ENCODE peak calls at places on chromosome 5, in four cellular contexts. Z, C, K and L are unnamed samples.

GRCh38 chr5:36398137-36398536 is 96.4 kb upstream of the RANBP3L start:
- DNase-seq in Z (no peak), C (peak; percentile 14), K (no peak), L (no peak)

GRCh38 chr5:159849437-159850191 is 66.7 kb upstream of the ADRA1B start:
- DNase-seq in K (no peak), C (no peak), Z (no peak), L (no peak)

GRCh38 chr5:132383261-132383660 is 13.8 kb downstream of the SLC22A5 start:
- DNase-seq in K (no peak), Z (no peak), C (no peak), L (no peak)

GRCh38 chr5:122442938-122443337 is 130.9 kb downstream of the SNCAIP start:
- DNase-seq in C (no peak), Z (no peak), K (no peak), L (no peak)

GRCh38 chr5:107361945-107362344 is 308.8 kb downstream of the EFNA5 start:
- DNase-seq in K (peak; percentile 67), C (peak; percentile 72), Z (no peak), L (no peak)

GRCh38 chr5:127076730-127077129 is 3.4 kb upstream of the C5orf63 start:
- DNase-seq in C (no peak), K (no peak), Z (no peak), L (no peak)

GRCh38 chr5:135213466-135214239 is 179.6 kb upstream of the PITX1 start:
- DNase-seq in K (no peak), C (no peak), Z (no peak), L (peak; percentile 56)

GRCh38 chr5:95181650-95182049 is 103.2 kb downstream of the MCTP1 start:
- DNase-seq in K (no peak), C (no peak), Z (no peak), L (no peak)

GRCh38 chr5:41057231-41057630 is 13.9 kb downstream of the MROH2B start:
- DNase-seq in C (no peak), Z (no peak), K (no peak), L (no peak)

GRCh38 chr5:54590824-54591223 is 73.3 kb downstream of the SNX18 start:
- DNase-seq in Z (no peak), C (no peak), K (no peak), L (no peak)

GRCh38 chr5:138445547-138446271 is 6.9 kb downstream of the REEP2 start:
- DNase-seq in Z (no peak), C (no peak), K (no peak), L (no peak)

GRCh38 chr5:116032991-116033390 is 719 bp downstream of the ARL14EPL start:
- DNase-seq in K (no peak), Z (no peak), C (no peak), L (no peak)

GRCh38 chr5:128338649-128339048 is 199.4 kb downstream of the FBN2 start:
- DNase-seq in C (no peak), K (no peak), Z (no peak), L (no peak)

GRCh38 chr5:136296846-136297245 is 68.5 kb downstream of the TRPC7 start:
- DNase-seq in K (no peak), Z (no peak), C (no peak), L (no peak)

GRCh38 chr5:159050408-159051091 is 49.2 kb downstream of the EBF1 start:
- DNase-seq in K (no peak), C (no peak), Z (no peak), L (no peak)

DNA sequence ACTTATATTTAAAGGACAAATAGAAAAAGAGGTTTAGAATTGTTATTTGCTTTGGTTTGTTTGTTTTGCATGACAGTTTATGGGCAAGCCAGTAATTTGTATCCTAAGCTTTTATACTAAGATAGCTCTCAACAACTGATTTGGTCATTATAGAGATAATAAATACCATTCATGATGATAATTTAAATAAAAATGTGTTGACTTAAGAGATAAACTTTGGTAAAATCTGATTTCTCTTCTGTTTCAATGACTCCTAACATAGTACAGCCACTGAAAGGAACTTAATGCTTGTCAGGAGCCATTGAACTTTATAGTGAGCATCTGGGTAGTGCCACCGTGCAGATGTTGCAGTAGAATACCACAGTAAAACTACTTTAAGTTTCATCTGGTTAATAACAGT is 160.7 kb upstream of the ACOT12 start:
- DNase-seq in C (no peak), K (no peak), Z (no peak), L (no peak)
- H3K4me1 ChIP-seq in C (peaks cover 6% of the 10 kb centered on the region), K (peaks cover 5% of the 10 kb centered on the region), Z (no peaks in the 10 kb centered on the region), L (peaks cover 6% of the 10 kb centered on the region)

GRCh38 chr5:149641000-149641576 is 59.8 kb downstream of the ARHGEF37 start:
- DNase-seq in K (peak; percentile 27), Z (no peak), C (peak; percentile 33), L (no peak)
- TF ChIP-seq POLR2A in K (no peak), Z (no peak), C (no peak), L (no peak)

DNA sequence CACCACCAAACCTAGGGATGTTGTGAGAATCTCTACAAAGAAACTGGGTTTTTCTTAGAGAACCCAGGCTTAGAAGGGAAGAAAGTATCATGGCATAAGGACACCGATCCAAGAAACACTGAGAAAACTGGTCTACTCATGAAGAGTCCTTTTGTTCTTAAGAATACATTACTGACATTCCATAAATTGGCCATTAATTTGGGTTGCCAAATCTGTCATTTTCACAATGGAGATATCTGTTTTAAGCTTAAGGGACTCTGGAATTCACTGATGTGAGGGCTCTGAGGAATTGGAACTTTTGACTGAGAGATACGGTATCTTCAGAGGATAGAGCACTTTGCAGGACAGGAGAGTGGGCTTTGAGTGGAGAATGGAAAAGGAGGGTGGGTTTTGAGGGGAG is 315.3 kb upstream of the ZNF608 start:
- DNase-seq in K (no peak), Z (no peak), C (no peak), L (no peak)
- H3K4me1 ChIP-seq in K (no peaks in the 10 kb centered on the region), Z (peaks cover 8% of the 10 kb centered on the region), C (peaks cover 9% of the 10 kb centered on the region), L (peaks cover 5% of the 10 kb centered on the region)

DNA sequence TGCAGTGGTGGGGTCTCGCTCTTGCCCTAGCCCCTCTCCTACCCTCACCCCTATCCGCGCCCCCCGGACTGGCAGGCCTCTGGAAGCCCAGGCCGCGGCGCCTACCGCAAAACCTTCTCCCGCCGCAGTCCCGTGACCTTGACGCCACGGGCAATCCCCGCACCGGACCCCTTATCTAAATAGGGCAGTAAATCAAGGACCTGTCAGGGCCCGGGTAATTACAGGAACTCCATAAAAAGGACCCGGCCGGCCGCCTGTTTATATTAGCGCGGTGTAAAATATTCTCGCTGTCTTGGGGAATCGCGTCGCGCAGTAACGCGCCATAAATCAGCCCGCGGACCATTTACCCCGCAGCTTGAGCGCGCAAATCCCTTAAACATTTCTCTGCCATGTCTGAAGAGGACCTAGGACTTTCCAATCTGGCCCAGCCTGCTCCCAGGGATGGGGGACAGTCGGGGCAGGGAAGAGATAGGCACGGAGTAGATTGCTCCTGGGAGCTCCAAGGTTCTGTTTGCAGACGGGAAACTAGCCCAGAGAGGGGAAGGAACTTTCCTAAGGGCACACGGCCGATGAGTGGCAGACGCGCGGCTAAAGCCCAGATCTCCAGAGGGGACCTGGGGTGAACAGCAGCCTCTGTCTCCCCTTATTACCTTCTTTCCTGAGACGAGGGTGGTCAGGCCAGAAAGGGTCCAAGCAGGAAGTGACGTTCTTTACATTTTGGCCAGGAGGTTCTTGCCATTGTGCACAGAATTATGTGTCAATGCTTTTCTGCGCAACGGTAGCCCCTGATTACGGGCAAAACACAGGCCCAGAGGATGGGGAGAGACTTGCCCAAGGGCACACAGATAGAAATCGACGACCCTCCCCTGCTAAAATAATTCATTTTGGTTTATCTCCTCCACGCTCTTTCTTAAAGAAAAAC is 4.8 kb upstream of the HAND1 start:
- DNase-seq in C (no peak), Z (no peak), K (no peak), L (peak; percentile 68)
- TF ChIP-seq POLR2A in C (no peak), Z (no peak), K (no peak), L (no peak)

DNA sequence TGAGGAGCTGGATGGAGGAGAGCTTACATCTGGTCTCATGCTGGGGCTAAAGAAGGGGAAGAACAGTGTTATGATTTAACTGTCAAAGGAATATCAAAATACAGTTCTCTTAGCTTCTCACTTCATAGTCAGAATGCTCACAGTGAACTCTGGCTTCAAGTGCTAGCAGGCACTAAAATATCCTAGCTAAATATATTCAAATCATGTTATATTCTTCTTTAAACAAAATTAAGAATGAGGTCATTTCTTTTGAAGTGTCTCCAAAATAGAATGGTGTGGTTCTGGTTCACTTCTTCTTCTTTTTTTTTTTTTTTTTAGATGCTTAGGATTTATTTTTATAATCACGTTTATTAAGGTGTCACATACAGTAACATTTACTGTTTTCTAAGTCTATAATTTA is 89.4 kb downstream of the NR3C1 start:
- DNase-seq in Z (no peak), C (no peak), K (no peak), L (no peak)
- H3K4me1 ChIP-seq in Z (no peaks in the 10 kb centered on the region), C (peaks cover 91% of the 10 kb centered on the region), K (peaks cover 7% of the 10 kb centered on the region), L (no peaks in the 10 kb centered on the region)

DNA sequence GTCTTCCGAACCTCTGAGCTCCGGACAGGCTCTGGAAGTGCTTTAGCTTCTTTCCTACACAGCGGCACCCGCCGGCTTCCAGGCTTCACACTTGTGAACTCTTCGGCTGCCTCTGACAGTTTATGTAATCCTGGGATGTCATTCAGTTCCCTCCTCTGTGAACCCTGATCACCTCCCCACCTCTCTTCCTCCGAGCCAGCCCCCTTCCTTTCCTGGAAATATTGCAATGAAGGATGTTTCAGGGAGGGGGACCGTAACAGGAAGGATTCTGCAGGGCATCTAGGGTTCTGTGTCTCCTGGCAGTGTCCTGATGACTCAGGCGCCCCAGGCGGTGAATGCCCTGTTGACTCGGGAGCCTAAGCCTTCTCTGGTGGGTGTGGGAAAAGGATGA is at the start of gene CD14:
- DNase-seq in Z (peak; percentile 67), C (peak; percentile 79), K (peak; percentile 52), L (peak; percentile 81)
- TF ChIP-seq POLR2A in Z (peak; percentile 21), C (no peak), K (no peak), L (no peak)